ENCODE peak calls at places on chromosomes 5 and 9, in six cellular contexts. L, C, G, W, X and D are unnamed samples.

GRCh38 chr5:72457491-72457890 is 49.7 kb downstream of the ZNF366 start:
- DNase-seq in X (no peak), C (no peak), L (no peak), W (no peak), G (no peak), D (no peak)

GRCh38 chr5:137360607-137361006 is 138.5 kb downstream of the SPOCK1 start:
- DNase-seq in X (no peak), G (no peak), L (no peak), W (no peak), C (no peak), D (no peak)

GRCh38 chr5:163460562-163461176 is at the start of gene HMMR:
- DNase-seq in C (no peak), G (no peak), L (no peak), X (no peak), W (no peak), D (peak; percentile 41)

GRCh38 chr5:181187500-181188213 is 17.3 kb downstream of the TRIM7 start:
- DNase-seq in L (peak; percentile 67), G (peak; percentile 75), W (peak; percentile 85), C (peak; percentile 83), X (peak; percentile 83), D (peak; percentile 70)

GRCh38 chr9:37172511-37172910 is 52.1 kb downstream of the ZCCHC7 start:
- DNase-seq in L (no peak), G (no peak), X (no peak), C (no peak), W (no peak), D (peak; percentile 20)

GRCh38 chr5:141490771-141491170 is 1.9 kb downstream of the PCDHGC5 start:
- DNase-seq in C (no peak), X (no peak), G (no peak), L (no peak), W (no peak), D (no peak)

GRCh38 chr5:77272206-77272605 is 61.7 kb downstream of the PDE8B start:
- DNase-seq in L (no peak), W (no peak), C (no peak), G (no peak), X (no peak), D (peak; percentile 73)

GRCh38 chr9:33120620-33121019 is 44.1 kb upstream of the SMU1 start:
- DNase-seq in G (no peak), W (no peak), L (no peak), C (no peak), X (no peak), D (no peak)

GRCh38 chr5:157516626-157517325 is 56.8 kb downstream of the NIPAL4 start:
- DNase-seq in G (peak; percentile 72), L (peak; percentile 66), W (no peak), X (peak; percentile 65), C (peak; percentile 89), D (peak; percentile 68)

GRCh38 chr5:22063717-22064116 is 789.4 kb downstream of the CDH12 start:
- DNase-seq in C (no peak), X (no peak), W (no peak), L (no peak), G (no peak), D (no peak)

GRCh38 chr9:96320749-96321280 is 18.8 kb upstream of the HSD17B3 start:
- DNase-seq in G (no peak), L (no peak), W (no peak), C (no peak), X (no peak), D (no peak)

GRCh38 chr5:543755-544674 is 19.8 kb upstream of the SLC9A3 start:
- DNase-seq in X (peak; percentile 42), C (no peak), G (peak; percentile 21), W (peak; percentile 11), L (no peak), D (no peak)

GRCh38 chr9:105198023-105198422 is 46.4 kb upstream of the SLC44A1 start:
- DNase-seq in G (no peak), W (no peak), X (no peak), L (no peak), C (no peak), D (no peak)

GRCh38 chr5:176787676-176788075 is 22.7 kb upstream of the UNC5A start:
- DNase-seq in X (no peak), L (no peak), W (no peak), G (no peak), C (no peak), D (no peak)

GRCh38 chr5:21711854-21712752 is 1141.0 kb downstream of the CDH12 start:
- DNase-seq in G (no peak), L (no peak), W (no peak), X (no peak), C (no peak), D (no peak)

GRCh38 chr9:80040457-80040856 is 468.7 kb downstream of the TLE4 start:
- DNase-seq in W (no peak), C (no peak), X (no peak), L (no peak), G (no peak), D (no peak)

GRCh38 chr5:68478306-68479091 is 262.9 kb downstream of the PIK3R1 start:
- DNase-seq in L (no peak), C (no peak), W (no peak), X (no peak), G (no peak), D (no peak)

GRCh38 chr5:117204404-117204803 is 629.8 kb upstream of the SEMA6A start:
- DNase-seq in X (no peak), G (no peak), L (no peak), W (no peak), C (no peak), D (no peak)

GRCh38 chr9:129840024-129840423 is 4.8 kb downstream of the USP20 start:
- DNase-seq in L (no peak), G (no peak), C (no peak), X (no peak), W (peak; percentile 33), D (no peak)

GRCh38 chr9:73073337-73074175 is 78.1 kb upstream of the ANXA1 start:
- DNase-seq in G (no peak), X (no peak), C (peak; percentile 32), W (no peak), L (no peak), D (peak; percentile 70)

GRCh38 chr9:99335280-99335679 is 113.2 kb downstream of the SEC61B start:
- DNase-seq in L (no peak), W (no peak), C (no peak), X (no peak), G (no peak), D (no peak)

GRCh38 chr9:89038354-89039091 is 47.3 kb downstream of the S1PR3 start:
- DNase-seq in G (peak; percentile 50), L (no peak), C (peak; percentile 65), W (no peak), X (peak; percentile 32), D (peak; percentile 88)

GRCh38 chr5:58674711-58675110 is 91.8 kb downstream of the RAB3C start:
- DNase-seq in C (no peak), G (no peak), L (no peak), X (no peak), W (no peak), D (no peak)

GRCh38 chr9:111050819-111051218 is 12.5 kb upstream of the LPAR1 start:
- DNase-seq in L (no peak), X (no peak), G (no peak), W (no peak), C (no peak), D (no peak)

GRCh38 chr9:127180457-127181314 is 58.3 kb upstream of the ANGPTL2 start:
- DNase-seq in W (no peak), C (no peak), G (peak; percentile 8), L (peak; percentile 5), X (no peak), D (no peak)

GRCh38 chr9:76876098-76876497 is 29.8 kb downstream of the PRUNE2 start:
- DNase-seq in G (no peak), W (no peak), C (no peak), X (no peak), L (no peak), D (peak; percentile 71)

GRCh38 chr5:54063817-54064216 is 246.6 kb downstream of the ARL15 start:
- DNase-seq in G (no peak), W (no peak), C (peak; percentile 56), L (no peak), X (no peak), D (peak; percentile 69)

GRCh38 chr5:135232958-135233357 is 166.1 kb downstream of the MACROH2A1 start:
- DNase-seq in W (no peak), L (peak; percentile 25), X (no peak), C (no peak), G (peak; percentile 71), D (no peak)

GRCh38 chr5:71663570-71663969 is 55.5 kb upstream of the CARTPT start:
- DNase-seq in X (no peak), C (no peak), L (no peak), G (no peak), W (no peak), D (no peak)

GRCh38 chr9:469672-470040 is 255.0 kb downstream of the DOCK8 start:
- DNase-seq in W (peak; percentile 27), C (no peak), X (peak; percentile 34), G (peak; percentile 21), L (peak; percentile 16), D (no peak)

GRCh38 chr5:143717400-143717799 is 94.6 kb upstream of the HMHB1 start:
- DNase-seq in W (no peak), X (peak; percentile 4), G (no peak), C (peak; percentile 82), L (no peak), D (peak; percentile 84)
- TF ChIP-seq CTCF in W (no peak), X (no peak), G (no peak), C (peak; percentile 45), L (no peak), D (no peak)

DNA sequence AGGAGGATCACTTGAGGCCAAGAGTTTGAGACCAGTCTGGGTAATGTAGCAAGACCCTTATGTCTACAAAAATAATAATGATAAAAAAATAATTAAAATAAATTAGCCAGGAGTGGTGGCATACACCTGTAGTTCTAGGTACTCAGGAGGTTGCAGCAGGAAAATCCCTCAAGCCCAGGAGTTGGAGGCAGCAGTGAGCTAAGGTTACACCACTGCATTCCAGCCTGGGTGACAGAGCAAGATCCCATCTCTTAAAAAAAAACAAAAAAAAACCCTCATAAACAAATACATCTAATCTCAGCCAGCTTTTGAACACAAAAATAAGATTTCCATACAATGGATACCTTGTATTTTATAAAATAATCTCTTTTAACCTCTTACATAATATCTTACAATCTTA is 363.3 kb upstream of the KLF4 start:
- DNase-seq in G (no peak), X (no peak), W (no peak), L (no peak), C (no peak), D (no peak)
- H3K4me3 ChIP-seq in G (no peak overlapping the region), X (no peak overlapping the region), W (no peak overlapping the region), L (no peak overlapping the region), C (no peak overlapping the region), D (no peak overlapping the region)

DNA sequence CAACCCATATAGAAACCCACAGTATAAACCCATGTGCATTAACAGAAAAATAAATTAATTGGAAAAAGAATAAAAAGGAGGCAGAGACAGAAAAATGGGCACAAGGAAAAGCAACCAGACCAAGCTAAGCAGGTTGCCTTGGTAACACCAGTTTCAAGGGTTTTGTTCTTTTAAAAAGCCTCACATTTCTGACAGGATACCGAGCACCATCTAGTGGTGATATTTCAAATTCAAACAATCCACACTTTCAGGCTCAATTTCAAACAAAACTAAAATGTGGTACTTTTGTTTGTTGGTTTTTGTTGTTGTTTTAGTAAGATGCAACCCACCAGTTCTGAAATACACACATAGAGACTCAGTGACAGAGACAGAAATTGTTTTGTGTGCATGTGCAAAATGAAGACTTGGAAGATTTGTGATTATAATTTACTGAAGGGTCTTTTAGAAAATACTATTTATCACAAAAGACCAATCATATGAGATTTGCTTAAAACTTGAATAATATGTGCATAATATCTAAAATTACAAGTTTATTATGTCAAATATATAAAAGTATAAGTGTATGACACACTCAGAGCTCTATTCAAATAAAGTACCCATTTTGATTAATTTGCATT is 318.2 kb downstream of the SLCO4C1 start:
- DNase-seq in W (no peak), L (no peak), C (peak; percentile 24), X (peak; percentile 16), G (no peak), D (peak; percentile 0)
- TF ChIP-seq CTCF in W (peak; percentile 35), L (peak; percentile 45), C (peak; percentile 59), X (peak; percentile 52), G (no peak), D (peak; percentile 49)

GRCh38 chr9:124007468-124008306 is 3.9 kb upstream of the LHX2 start:
- DNase-seq in L (no peak), X (no peak), W (no peak), G (no peak), C (no peak), D (no peak)
- H3K4me3 ChIP-seq in L (no peak overlapping the region), X (no peak overlapping the region), W (no peak overlapping the region), G (peak overlapping the region; percentile 6), C (no peak overlapping the region), D (no peak overlapping the region)